ENCODE peak calls at places on chromosomes 1 and 21, in five cellular contexts. V is mucosa of descending colon, K is prostate gland, E is PC-3, C is A673. A is an unnamed sample.

GRCh38 chr1:69315416-69315815 is 252.3 kb upstream of the LRRC7 start:
- DNase-seq in V (no peak), K (no peak), E (no peak), C (no peak), A (no peak)

GRCh38 chr1:212555426-212555825 is 53.1 kb upstream of the ATF3 start:
- DNase-seq in V (no peak), K (no peak), E (no peak), C (peak; percentile 51), A (no peak)

GRCh38 chr1:153549741-153550397 is 811 bp upstream of the S100A3 start:
- DNase-seq in V (no peak), K (no peak), E (no peak), C (no peak), A (no peak)

GRCh38 chr21:20971296-20971921 is 26.8 kb upstream of the NCAM2 start:
- DNase-seq in V (peak; percentile 57), K (no peak), E (peak; percentile 62), C (peak; percentile 81), A (peak; percentile 55)

GRCh38 chr1:7295946-7296345 is 475.1 kb upstream of the VAMP3 start:
- DNase-seq in V (no peak), K (no peak), E (no peak), C (no peak), A (no peak)

GRCh38 chr1:59169703-59170102 is 127.2 kb upstream of the FGGY start:
- DNase-seq in V (no peak), K (no peak), E (peak; percentile 28), C (no peak), A (peak; percentile 60)

GRCh38 chr1:155042789-155043188 is 8.3 kb upstream of the ADAM15 start:
- DNase-seq in V (no peak), K (no peak), E (no peak), C (no peak), A (no peak)

GRCh38 chr1:36367798-36368197 is 17.9 kb downstream of the STK40 start:
- DNase-seq in V (peak; percentile 50), K (peak; percentile 22), E (no peak), C (no peak), A (no peak)

GRCh38 chr1:172002725-172003345 is 161.5 kb downstream of the DNM3 start:
- DNase-seq in V (peak; percentile 60), K (no peak), E (peak; percentile 94), C (peak; percentile 83), A (no peak)

GRCh38 chr21:16534408-16535099 is 804.8 kb downstream of the USP25 start:
- DNase-seq in V (peak; percentile 13), K (peak; percentile 48), E (no peak), C (peak; percentile 9), A (peak; percentile 79)

GRCh38 chr1:45583666-45584350 is at the start of gene NASP:
- DNase-seq in V (peak; percentile 95), K (peak; percentile 88), E (peak; percentile 80), C (peak; percentile 90), A (peak; percentile 78)

GRCh38 chr1:44568128-44568900 is 106.0 kb downstream of the TMEM53 start:
- DNase-seq in V (no peak), K (no peak), E (peak; percentile 80), C (no peak), A (no peak)

GRCh38 chr1:39720094-39720999 is 18.3 kb upstream of the PPIE start:
- DNase-seq in V (peak; percentile 20), K (no peak), E (peak; percentile 83), C (peak; percentile 81), A (no peak)

GRCh38 chr21:38834725-38835124 is 29.0 kb downstream of the ETS2 start:
- DNase-seq in V (no peak), K (no peak), E (no peak), C (no peak), A (no peak)

GRCh38 chr1:242569867-242570266 is 45.4 kb upstream of the PLD5 start:
- DNase-seq in V (no peak), K (no peak), E (no peak), C (no peak), A (peak; percentile 29)

GRCh38 chr1:173161510-173162221 is 45.5 kb downstream of the TNFSF4 start:
- DNase-seq in V (no peak), K (no peak), E (peak; percentile 100), C (no peak), A (peak; percentile 53)

GRCh38 chr21:41168391-41169257 is 664 bp downstream of the BACE2 start:
- DNase-seq in V (peak; percentile 64), K (peak; percentile 70), E (peak; percentile 61), C (peak; percentile 38), A (peak; percentile 79)

GRCh38 chr1:17527036-17527914 is 12.2 kb upstream of the ARHGEF10L start:
- DNase-seq in V (peak; percentile 56), K (peak; percentile 43), E (no peak), C (no peak), A (peak; percentile 65)

GRCh38 chr1:180387413-180387812 is 115.0 kb downstream of the ACBD6 start:
- DNase-seq in V (no peak), K (no peak), E (no peak), C (no peak), A (no peak)

GRCh38 chr1:225824522-225824921 is 14.6 kb downstream of the EPHX1 start:
- DNase-seq in V (no peak), K (no peak), E (no peak), C (no peak), A (no peak)

GRCh38 chr1:217910205-217910604 is 279.1 kb downstream of the SPATA17 start:
- DNase-seq in V (no peak), K (no peak), E (no peak), C (no peak), A (no peak)

GRCh38 chr1:925532-926421 is 2.1 kb downstream of the SAMD11 start:
- DNase-seq in V (no peak), K (no peak), E (no peak), C (peak; percentile 89), A (peak; percentile 75)

GRCh38 chr1:70546726-70547125 is 135.7 kb downstream of the CTH start:
- DNase-seq in V (no peak), K (no peak), E (no peak), C (no peak), A (no peak)

GRCh38 chr1:35432231-35432630 is 125.0 kb downstream of the KIAA0319L start:
- DNase-seq in V (no peak), K (no peak), E (no peak), C (no peak), A (no peak)

GRCh38 chr1:14924012-14924452 is 229.5 kb upstream of the TMEM51 start:
- DNase-seq in V (peak; percentile 64), K (peak; percentile 63), E (peak; percentile 31), C (peak; percentile 62), A (peak; percentile 78)

GRCh38 chr1:156266051-156266450 is 16.6 kb downstream of the SMG5 start:
- DNase-seq in V (no peak), K (no peak), E (no peak), C (no peak), A (no peak)

GRCh38 chr1:62481681-62482080 is 44.8 kb downstream of the USP1 start:
- DNase-seq in V (no peak), K (no peak), E (no peak), C (no peak), A (no peak)

GRCh38 chr1:186849271-186849671 is 20.5 kb downstream of the PLA2G4A start:
- DNase-seq in V (peak; percentile 18), K (no peak), E (no peak), C (peak; percentile 53), A (no peak)

DNA sequence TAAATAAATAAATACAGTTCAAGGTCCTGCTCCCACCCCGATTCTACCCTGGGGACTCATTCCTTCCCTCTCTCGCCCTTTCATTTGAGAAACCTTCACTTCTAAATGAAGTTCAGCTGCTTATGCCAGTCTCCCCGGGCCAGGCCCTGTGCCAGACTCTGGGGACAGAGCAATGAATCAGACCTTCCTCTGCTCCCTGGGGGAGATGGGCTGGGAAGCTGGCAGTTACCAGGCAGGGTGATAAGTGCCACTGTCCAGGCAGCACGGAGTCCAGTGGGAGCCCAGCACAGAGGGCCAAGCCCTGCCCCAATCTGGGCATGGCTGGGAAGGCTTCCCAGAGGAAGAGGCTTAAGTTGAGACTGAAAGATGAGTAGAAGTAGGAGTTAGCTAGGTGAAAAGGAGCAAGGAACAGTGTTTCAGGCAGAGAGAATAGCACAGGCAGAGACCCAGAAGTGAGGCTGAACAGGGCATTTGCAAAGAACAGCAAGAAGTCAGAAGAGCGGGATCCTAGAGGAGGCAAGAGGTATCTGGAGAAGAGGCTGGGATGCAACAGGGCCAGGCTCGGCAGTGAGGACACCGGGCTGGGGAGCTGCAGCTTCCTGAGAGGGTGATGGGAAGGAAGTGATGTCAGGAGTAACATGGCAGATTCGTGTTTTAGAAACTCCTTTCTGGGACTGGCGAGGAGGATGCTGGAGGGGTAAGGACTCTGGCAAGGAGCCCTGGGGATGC is 13.5 kb downstream of the KCNQ4 start:
- DNase-seq in V (no peak), K (no peak), E (no peak), C (no peak), A (peak; percentile 63)
- H3K4me3 ChIP-seq in V (no peak overlapping the region), K (no peak overlapping the region), E (no peak overlapping the region), C (no peak overlapping the region), A (no peak overlapping the region)

DNA sequence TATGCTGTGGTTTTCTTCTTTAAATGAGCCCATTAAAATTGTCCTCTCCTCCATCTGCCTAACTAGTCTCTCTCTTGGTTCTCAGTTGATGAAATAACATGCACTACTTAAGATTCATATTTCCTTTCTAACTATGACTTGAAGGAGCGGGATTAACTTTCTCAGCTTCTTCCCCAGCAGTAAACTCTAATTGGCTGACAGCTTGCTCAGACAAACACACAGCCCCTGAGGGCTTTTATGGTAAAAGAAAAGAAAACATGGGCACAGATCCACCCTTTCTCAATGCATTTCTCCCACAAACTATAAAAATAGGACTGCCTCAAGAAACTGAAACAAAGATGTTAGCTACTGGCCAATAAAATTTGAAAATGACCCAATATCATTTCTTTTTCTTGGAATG is 703.1 kb downstream of the ADGRL2 start:
- DNase-seq in V (no peak), K (peak; percentile 25), E (no peak), C (peak; percentile 24), A (no peak)
- H3K9me3 ChIP-seq in V (no peaks in the 10 kb centered on the region), K (no peaks in the 10 kb centered on the region), E (no peaks in the 10 kb centered on the region), C (no peaks in the 10 kb centered on the region), A (no peaks in the 10 kb centered on the region)

GRCh38 chr21:34846214-34846575 is 177.4 kb downstream of the CLIC6 start:
- DNase-seq in V (no peak), K (no peak), E (no peak), C (no peak), A (no peak)

GRCh38 chr21:34844924-34845238 is 176.1 kb downstream of the CLIC6 start:
- DNase-seq in V (no peak), K (no peak), E (no peak), C (no peak), A (no peak)

GRCh38 chr21:34845521-34846213 is 176.9 kb downstream of the CLIC6 start:
- DNase-seq in V (peak; percentile 65), K (peak; percentile 80), E (peak; percentile 95), C (no peak), A (peak; percentile 39)

GRCh38 chr21:34843562-34843961 is 174.8 kb downstream of the CLIC6 start:
- DNase-seq in V (no peak), K (no peak), E (no peak), C (no peak), A (no peak)

GRCh38 chr21:34844033-34844923 is 175.5 kb downstream of the CLIC6 start:
- DNase-seq in V (peak; percentile 44), K (no peak), E (no peak), C (no peak), A (no peak)
- H3K4me3 ChIP-seq in V (no peak overlapping the region), K (no peak overlapping the region), E (no peak overlapping the region), C (no peak overlapping the region), A (no peak overlapping the region)

DNA sequence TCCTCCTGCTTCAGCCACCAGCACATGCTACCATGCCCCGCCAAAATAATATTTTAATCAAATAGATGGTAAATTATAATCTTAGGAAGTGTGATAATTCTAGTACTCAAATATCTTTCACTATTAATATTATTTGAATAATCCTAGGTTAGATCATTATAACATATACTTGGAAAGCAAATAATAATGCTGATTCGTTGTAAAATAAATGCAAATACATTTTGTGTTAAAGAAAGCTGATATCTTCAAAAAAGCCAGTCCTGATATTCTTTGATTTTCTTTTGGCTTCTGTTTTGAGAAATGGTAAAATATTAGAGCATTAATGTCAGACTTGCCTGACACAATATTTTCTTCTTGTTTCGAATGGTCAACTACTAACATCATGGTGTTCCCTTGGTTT is 116.3 kb upstream of the ADAMTS5 start:
- DNase-seq in V (no peak), K (no peak), E (no peak), C (no peak), A (no peak)
- H3K9me3 ChIP-seq in V (no peaks in the 10 kb centered on the region), K (no peaks in the 10 kb centered on the region), E (no peaks in the 10 kb centered on the region), C (no peaks in the 10 kb centered on the region), A (no peaks in the 10 kb centered on the region)

A was measured in MG63.